ENCODE peak calls at places on chromosomes 16 and 17, in five cellular contexts. K, N, I, T and U are unnamed samples.

GRCh38 chr16:23469814-23470213 is 16.8 kb upstream of the COG7 start:
- DNase-seq in K (no peak), N (peak), I (no peak), T (no peak), U (no peak)

GRCh38 chr16:64440421-64440831 is 681.4 kb downstream of the CDH11 start:
- DNase-seq in K (no peak), N (peak), I (no peak), T (no peak), U (peak)

GRCh38 chr16:89669755-89670154 is 12.1 kb downstream of the SPATA33 start:
- DNase-seq in K (no peak), N (no peak), I (no peak), T (no peak), U (no peak)

GRCh38 chr17:19242926-19243325 is 5.8 kb downstream of the EPN2 start:
- DNase-seq in K (peak), N (no peak), I (no peak), T (no peak), U (no peak)

GRCh38 chr17:18377437-18378204 is at the start of gene EVPLL:
- DNase-seq in K (peak), N (no peak), I (no peak), T (no peak), U (no peak)

GRCh38 chr17:63439682-63440081 is 6.4 kb downstream of the CYB561 start:
- DNase-seq in K (no peak), N (peak), I (no peak), T (no peak), U (no peak)

GRCh38 chr16:60902114-60902513 is 1134.1 kb downstream of the CDH8 start:
- DNase-seq in K (no peak), N (no peak), I (no peak), T (no peak), U (no peak)

GRCh38 chr17:76687278-76688164 is 23.2 kb downstream of the MXRA7 start:
- DNase-seq in K (peak), N (no peak), I (no peak), T (no peak), U (no peak)

GRCh38 chr16:22694887-22695382 is 119.0 kb upstream of the HS3ST2 start:
- DNase-seq in K (peak), N (peak), I (no peak), T (no peak), U (no peak)

GRCh38 chr17:64741924-64742670 is 80.0 kb upstream of the SMURF2 start:
- DNase-seq in K (peak), N (peak), I (no peak), T (no peak), U (peak)

GRCh38 chr17:31413871-31414589 is 22.6 kb downstream of the RAB11FIP4 start:
- DNase-seq in K (peak), N (peak), I (no peak), T (peak), U (peak)

GRCh38 chr17:49130891-49131290 is 1.7 kb upstream of the B4GALNT2 start:
- DNase-seq in K (no peak), N (no peak), I (no peak), T (no peak), U (no peak)

GRCh38 chr16:85615014-85615851 is 2.1 kb downstream of the GSE1 start:
- DNase-seq in K (no peak), N (no peak), I (peak), T (no peak), U (no peak)

GRCh38 chr17:82358467-82359350 is at the start of gene TEX19:
- DNase-seq in K (no peak), N (no peak), I (no peak), T (no peak), U (no peak)

GRCh38 chr16:73033271-73033998 is 14.5 kb downstream of the ZFHX3 start:
- DNase-seq in K (no peak), N (no peak), I (peak), T (no peak), U (no peak)

GRCh38 chr17:52158450-52159042 is at the start of gene CA10:
- DNase-seq in K (no peak), N (no peak), I (peak), T (no peak), U (no peak)

GRCh38 chr16:68629315-68629900 is 15.7 kb upstream of the CDH3 start:
- DNase-seq in K (no peak), N (no peak), I (peak), T (no peak), U (no peak)

GRCh38 chr16:68206224-68206623 is 29.7 kb downstream of the ESRP2 start:
- DNase-seq in K (no peak), N (no peak), I (no peak), T (no peak), U (no peak)

GRCh38 chr17:29042679-29043538 is at the start of gene PIPOX:
- DNase-seq in K (no peak), N (no peak), I (peak), T (peak), U (peak)

GRCh38 chr17:59746849-59747445 is 39.5 kb downstream of the VMP1 start:
- DNase-seq in K (no peak), N (peak), I (no peak), T (no peak), U (no peak)

GRCh38 chr16:11254913-11255736 is 879 bp downstream of the SOCS1 start:
- DNase-seq in K (peak), N (peak), I (no peak), T (no peak), U (no peak)

GRCh38 chr17:76124582-76125390 is 16.3 kb downstream of the FOXJ1 start:
- DNase-seq in K (peak), N (no peak), I (peak), T (no peak), U (no peak)

GRCh38 chr17:81995463-81996231 is 18.2 kb downstream of the ASPSCR1 start:
- DNase-seq in K (no peak), N (no peak), I (peak), T (no peak), U (no peak)

GRCh38 chr17:33949100-33949499 is 306.0 kb upstream of the CCL2 start:
- DNase-seq in K (no peak), N (no peak), I (peak), T (no peak), U (no peak)
- TF ChIP-seq CTCF in K (no peak), N (peak), I (peak), T (no peak), U (peak)

GRCh38 chr16:66658860-66659190 is 37.7 kb downstream of the CMTM4 start:
- DNase-seq in K (no peak), N (no peak), I (no peak), T (no peak), U (no peak)

GRCh38 chr16:66662445-66663194 is 33.9 kb downstream of the CMTM4 start:
- DNase-seq in K (no peak), N (peak), I (no peak), T (no peak), U (no peak)

GRCh38 chr16:66658143-66658859 is 38.2 kb downstream of the CMTM4 start:
- DNase-seq in K (no peak), N (no peak), I (no peak), T (no peak), U (no peak)

GRCh38 chr16:66661210-66661560 is 35.4 kb downstream of the CMTM4 start:
- DNase-seq in K (no peak), N (no peak), I (no peak), T (no peak), U (no peak)

DNA sequence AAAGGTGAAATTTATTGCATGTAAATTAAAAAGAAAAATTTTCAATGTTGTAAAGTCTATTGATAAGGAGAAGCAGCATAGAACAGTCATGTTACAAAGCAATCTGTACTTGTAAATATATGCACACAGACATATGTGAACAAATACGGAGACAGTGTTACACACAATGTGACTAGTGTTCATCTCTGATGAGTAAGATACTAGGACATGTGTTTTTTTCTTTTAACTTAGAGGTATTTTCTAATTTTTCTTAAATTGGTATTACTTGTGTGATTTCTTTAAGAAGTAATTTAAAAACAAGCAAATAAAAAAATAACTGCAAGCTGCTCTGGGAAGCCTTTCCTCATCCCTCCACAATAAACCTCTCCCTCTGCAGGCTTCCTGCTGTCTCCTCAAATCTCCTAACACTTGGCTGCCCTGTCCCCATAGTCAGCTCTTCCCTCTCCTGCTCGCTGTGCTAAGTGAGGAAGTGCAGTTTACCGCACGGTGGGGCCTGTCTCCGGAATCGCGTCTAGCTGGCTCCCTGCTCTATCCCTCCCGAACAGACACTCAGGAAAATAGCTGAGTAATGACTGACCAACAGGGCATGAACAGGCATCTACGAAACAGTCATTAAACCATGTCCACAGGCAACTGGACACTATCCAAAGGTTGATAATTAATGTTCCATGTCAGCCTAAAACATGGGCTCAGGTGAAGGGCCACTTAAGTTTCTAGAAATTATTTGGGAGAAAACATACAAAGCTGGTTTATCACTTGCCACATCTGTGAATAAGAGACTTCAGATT is 35.9 kb downstream of the CMTM4 start:
- DNase-seq in K (peak), N (peak), I (peak), T (peak), U (peak)
- TF ChIP-seq CTCF in K (no peak), N (peak), I (no peak), T (peak), U (peak)

GRCh38 chr16:16047761-16048160 is 98.3 kb downstream of the ABCC1 start:
- DNase-seq in K (no peak), N (no peak), I (no peak), T (no peak), U (no peak)

GRCh38 chr16:16042076-16042475 is 92.7 kb downstream of the ABCC1 start:
- DNase-seq in K (no peak), N (peak), I (no peak), T (peak), U (peak)

GRCh38 chr16:16048904-16049582 is 99.6 kb downstream of the ABCC1 start:
- DNase-seq in K (no peak), N (no peak), I (no peak), T (no peak), U (no peak)

GRCh38 chr16:16045311-16045710 is 95.9 kb downstream of the ABCC1 start:
- DNase-seq in K (no peak), N (no peak), I (no peak), T (no peak), U (no peak)

GRCh38 chr16:16045879-16046278 is 96.5 kb downstream of the ABCC1 start:
- DNase-seq in K (no peak), N (no peak), I (peak), T (no peak), U (no peak)
- TF ChIP-seq CTCF in K (no peak), N (peak), I (peak), T (no peak), U (peak)

GRCh38 chr17:79150799-79151198 is 76.2 kb downstream of the ENGASE start:
- DNase-seq in K (no peak), N (no peak), I (no peak), T (no peak), U (no peak)
- TF ChIP-seq CTCF in K (no peak), N (no peak), I (no peak), T (no peak), U (no peak)

DNA sequence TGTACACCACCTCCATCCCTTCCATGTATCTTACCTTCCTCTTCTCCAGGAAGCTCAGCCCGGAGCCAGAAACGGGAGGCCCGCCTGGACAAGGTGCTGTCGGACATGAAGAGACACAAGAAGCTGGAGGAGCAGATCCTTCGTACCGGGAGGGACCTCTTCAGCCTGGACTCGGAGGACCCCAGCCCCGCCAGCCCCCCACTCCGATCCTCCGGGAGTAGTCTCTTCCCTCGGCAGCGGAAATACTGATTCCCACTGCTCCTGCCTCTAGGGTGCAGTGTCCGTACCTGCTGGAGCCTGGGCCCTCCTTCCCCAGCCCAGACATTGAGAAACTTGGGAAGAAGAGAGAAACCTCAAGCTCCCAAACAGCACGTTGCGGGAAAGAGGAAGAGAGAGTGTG is 756 bp upstream of the MVP start:
- DNase-seq in K (no peak), N (no peak), I (no peak), T (no peak), U (no peak)
- TF ChIP-seq CTCF in K (no peak), N (peak), I (no peak), T (no peak), U (peak)

DNA sequence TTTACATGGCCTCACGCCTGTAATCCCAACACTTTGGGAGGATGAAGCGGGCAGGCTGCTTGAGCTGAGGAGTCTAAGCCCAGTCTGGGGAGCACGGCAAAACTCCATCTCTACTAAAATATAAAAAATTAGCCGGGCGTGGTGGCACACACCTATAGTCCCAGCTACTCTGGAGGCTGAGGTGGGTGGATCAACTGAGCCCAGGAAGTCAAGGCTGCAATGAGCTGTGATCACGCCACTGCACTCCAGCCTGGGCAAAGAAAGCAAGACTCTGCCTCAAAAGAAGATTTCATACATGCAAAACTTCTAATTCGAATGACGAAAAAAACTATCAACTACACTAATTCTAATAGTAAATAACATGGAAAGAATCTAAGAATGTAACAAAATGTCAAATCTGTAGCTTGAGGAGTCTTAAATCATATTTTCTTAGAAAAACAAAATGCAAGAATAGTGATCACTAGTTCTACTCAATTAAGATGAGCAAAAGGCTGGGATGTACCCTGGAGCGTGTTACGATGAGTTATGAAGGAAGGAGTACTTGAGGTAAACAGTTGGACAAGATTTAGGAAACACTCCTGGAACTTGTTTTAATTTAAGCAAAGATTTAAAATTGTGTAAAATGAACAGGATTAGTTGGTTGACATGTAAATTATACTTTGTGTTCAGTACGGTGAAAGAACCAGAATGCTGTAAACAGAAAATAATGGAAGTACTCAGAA is 20.7 kb downstream of the YWHAE start:
- DNase-seq in K (no peak), N (no peak), I (no peak), T (no peak), U (no peak)
- TF ChIP-seq CTCF in K (no peak), N (no peak), I (no peak), T (no peak), U (no peak)

GRCh38 chr17:5667871-5668270 is 83.6 kb upstream of the NLRP1 start:
- DNase-seq in K (no peak), N (no peak), I (peak), T (no peak), U (no peak)
- TF ChIP-seq CTCF in K (no peak), N (peak), I (no peak), T (no peak), U (peak)